ENCODE peak calls at places on chromosomes 1 and 21, in four cellular contexts. One of them, this sample, is unnamed.

GRCh38 chr1:153362187-153362586 is 4.5 kb downstream of the S100A9 start:
- DNase-seq in T follicular helper cell: no peak
- DNase-seq in stimulated activated CD4-positive, alpha-beta T cell treated with anti-CD3 and anti-CD28 coated beads, Interleukin-1b, Interleukin-23, amount 100 ng/mL, for 4 hours: no peak
- DNase-seq in kidney tubule cell: no peak
- DNase-seq in this sample: no peak

GRCh38 chr1:206000641-206001339 is 2.4 kb downstream of the RAB7B start:
- DNase-seq in stimulated activated CD4-positive, alpha-beta T cell treated with anti-CD3 and anti-CD28 coated beads, Interleukin-1b, Interleukin-23, amount 100 ng/mL, for 4 hours: no peak
- DNase-seq in kidney tubule cell: peak; percentile 36
- DNase-seq in T follicular helper cell: no peak
- DNase-seq in this sample: no peak

GRCh38 chr1:42429623-42430022 is 26.2 kb downstream of the ZMYND12 start:
- DNase-seq in kidney tubule cell: no peak
- DNase-seq in stimulated activated CD4-positive, alpha-beta T cell treated with anti-CD3 and anti-CD28 coated beads, Interleukin-1b, Interleukin-23, amount 100 ng/mL, for 4 hours: no peak
- DNase-seq in T follicular helper cell: no peak
- DNase-seq in this sample: no peak

GRCh38 chr1:118210723-118211110 is 25.7 kb upstream of the SPAG17 start:
- DNase-seq in kidney tubule cell: no peak
- DNase-seq in stimulated activated CD4-positive, alpha-beta T cell treated with anti-CD3 and anti-CD28 coated beads, Interleukin-1b, Interleukin-23, amount 100 ng/mL, for 4 hours: no peak
- DNase-seq in T follicular helper cell: no peak
- DNase-seq in this sample: no peak

GRCh38 chr1:19329611-19330010 is 17.5 kb downstream of the SLC66A1 start:
- DNase-seq in stimulated activated CD4-positive, alpha-beta T cell treated with anti-CD3 and anti-CD28 coated beads, Interleukin-1b, Interleukin-23, amount 100 ng/mL, for 4 hours: no peak
- DNase-seq in T follicular helper cell: no peak
- DNase-seq in kidney tubule cell: no peak
- DNase-seq in this sample: no peak

GRCh38 chr1:166197597-166197996 is 30.8 kb upstream of the FAM78B start:
- DNase-seq in T follicular helper cell: no peak
- DNase-seq in kidney tubule cell: peak; percentile 78
- DNase-seq in stimulated activated CD4-positive, alpha-beta T cell treated with anti-CD3 and anti-CD28 coated beads, Interleukin-1b, Interleukin-23, amount 100 ng/mL, for 4 hours: no peak
- DNase-seq in this sample: no peak

GRCh38 chr1:74713849-74714248 is 19.0 kb downstream of the CRYZ start:
- DNase-seq in T follicular helper cell: no peak
- DNase-seq in stimulated activated CD4-positive, alpha-beta T cell treated with anti-CD3 and anti-CD28 coated beads, Interleukin-1b, Interleukin-23, amount 100 ng/mL, for 4 hours: no peak
- DNase-seq in kidney tubule cell: no peak
- DNase-seq in this sample: no peak

GRCh38 chr1:59163268-59164092 is 133.4 kb upstream of the FGGY start:
- DNase-seq in T follicular helper cell: no peak
- DNase-seq in stimulated activated CD4-positive, alpha-beta T cell treated with anti-CD3 and anti-CD28 coated beads, Interleukin-1b, Interleukin-23, amount 100 ng/mL, for 4 hours: no peak
- DNase-seq in kidney tubule cell: peak; percentile 20
- DNase-seq in this sample: no peak

GRCh38 chr1:109821221-109821669 is 57.5 kb upstream of the EPS8L3 start:
- DNase-seq in kidney tubule cell: peak; percentile 87
- DNase-seq in T follicular helper cell: no peak
- DNase-seq in stimulated activated CD4-positive, alpha-beta T cell treated with anti-CD3 and anti-CD28 coated beads, Interleukin-1b, Interleukin-23, amount 100 ng/mL, for 4 hours: no peak
- DNase-seq in this sample: no peak

GRCh38 chr1:87197156-87197555 is 131.5 kb upstream of the LMO4 start:
- DNase-seq in T follicular helper cell: no peak
- DNase-seq in stimulated activated CD4-positive, alpha-beta T cell treated with anti-CD3 and anti-CD28 coated beads, Interleukin-1b, Interleukin-23, amount 100 ng/mL, for 4 hours: no peak
- DNase-seq in kidney tubule cell: peak; percentile 61
- DNase-seq in this sample: no peak

GRCh38 chr21:16976132-16976666 is 536.6 kb upstream of the CXADR start:
- DNase-seq in T follicular helper cell: no peak
- DNase-seq in stimulated activated CD4-positive, alpha-beta T cell treated with anti-CD3 and anti-CD28 coated beads, Interleukin-1b, Interleukin-23, amount 100 ng/mL, for 4 hours: no peak
- DNase-seq in kidney tubule cell: no peak
- DNase-seq in this sample: no peak

GRCh38 chr1:12621346-12622320 is 3.6 kb upstream of the DHRS3 start:
- DNase-seq in T follicular helper cell: no peak
- DNase-seq in stimulated activated CD4-positive, alpha-beta T cell treated with anti-CD3 and anti-CD28 coated beads, Interleukin-1b, Interleukin-23, amount 100 ng/mL, for 4 hours: no peak
- DNase-seq in kidney tubule cell: no peak
- DNase-seq in this sample: peak; percentile 67

GRCh38 chr1:32612189-32612881 is 38.0 kb downstream of the ZBTB8OS start:
- DNase-seq in T follicular helper cell: peak; percentile 17
- DNase-seq in kidney tubule cell: peak; percentile 90
- DNase-seq in stimulated activated CD4-positive, alpha-beta T cell treated with anti-CD3 and anti-CD28 coated beads, Interleukin-1b, Interleukin-23, amount 100 ng/mL, for 4 hours: peak; percentile 34
- DNase-seq in this sample: peak; percentile 59

GRCh38 chr1:172678990-172679772 is 20.3 kb downstream of the FASLG start:
- DNase-seq in stimulated activated CD4-positive, alpha-beta T cell treated with anti-CD3 and anti-CD28 coated beads, Interleukin-1b, Interleukin-23, amount 100 ng/mL, for 4 hours: no peak
- DNase-seq in kidney tubule cell: no peak
- DNase-seq in T follicular helper cell: no peak
- DNase-seq in this sample: no peak

GRCh38 chr21:29893687-29894086 is 46.1 kb downstream of the GRIK1 start:
- DNase-seq in stimulated activated CD4-positive, alpha-beta T cell treated with anti-CD3 and anti-CD28 coated beads, Interleukin-1b, Interleukin-23, amount 100 ng/mL, for 4 hours: no peak
- DNase-seq in T follicular helper cell: no peak
- DNase-seq in kidney tubule cell: no peak
- DNase-seq in this sample: no peak

GRCh38 chr1:45913925-45914501 is 110.6 kb downstream of the MAST2 start:
- DNase-seq in T follicular helper cell: no peak
- DNase-seq in stimulated activated CD4-positive, alpha-beta T cell treated with anti-CD3 and anti-CD28 coated beads, Interleukin-1b, Interleukin-23, amount 100 ng/mL, for 4 hours: no peak
- DNase-seq in kidney tubule cell: no peak
- DNase-seq in this sample: no peak

This sample was measured in prostate gland.